ENCODE peak calls at places on chromosome 3, in four cellular contexts. V is NCI-H82; P is activated naive CD8-positive, alpha-beta T cell treated with anti-CD3 and anti-CD28 coated beads, Interleukin-2, amount 50 U/mL, for 24 hours; M is activated CD4-positive, alpha-beta T cell treated with anti-CD3 and anti-CD28 coated beads, Interleukin-2, amount 50 U/mL, for 24 hours. A is an unnamed sample.

GRCh38 chr3:79012946-79013362 is 754.8 kb downstream of the ROBO1 start:
- DNase-seq in M (no peak), P (no peak), V (peak), A (no peak)

GRCh38 chr3:58102371-58102750 is 94.1 kb downstream of the FLNB start:
- DNase-seq in P (no peak), V (no peak), M (no peak), A (peak)

GRCh38 chr3:105538483-105538882 is 171.8 kb downstream of the ALCAM start:
- DNase-seq in P (no peak), M (no peak), V (no peak), A (no peak)

GRCh38 chr3:12999147-13000140 is 73.8 kb downstream of the IQSEC1 start:
- DNase-seq in V (no peak), M (no peak), P (no peak), A (no peak)

GRCh38 chr3:97889814-97890213 is 68.0 kb downstream of the CRYBG3 start:
- DNase-seq in P (no peak), M (no peak), V (no peak), A (no peak)

GRCh38 chr3:189123595-189124387 is 48.0 kb upstream of the TPRG1 start:
- DNase-seq in M (no peak), P (no peak), V (no peak), A (no peak)

GRCh38 chr3:108834551-108834950 is 12.0 kb downstream of the TRAT1 start:
- DNase-seq in M (no peak), V (no peak), P (no peak), A (no peak)

GRCh38 chr3:120908803-120909601 is 997 bp downstream of the STXBP5L start:
- DNase-seq in P (no peak), M (no peak), V (peak), A (no peak)

GRCh38 chr3:138768126-138768525 is 66.6 kb downstream of the PIK3CB start:
- DNase-seq in M (no peak), V (no peak), P (no peak), A (no peak)

GRCh38 chr3:31695280-31696008 is 162.7 kb downstream of the STT3B start:
- DNase-seq in P (peak), V (no peak), M (no peak), A (peak)

GRCh38 chr3:182331356-182331755 is 461.9 kb upstream of the ATP11B start:
- DNase-seq in M (no peak), P (no peak), V (no peak), A (peak)

GRCh38 chr3:50299929-50300680 is 900 bp upstream of the HYAL3 start:
- DNase-seq in V (no peak), P (no peak), M (no peak), A (peak)

GRCh38 chr3:194133661-194134230 is 2.2 kb upstream of the HES1 start:
- DNase-seq in M (no peak), P (peak), V (peak), A (peak)

A was measured in epithelial cell of esophagus.